ENCODE peak calls at places on chromosomes 16 and 17, in nine cellular contexts. N is fibroblast of mammary gland; A is amygdala; L is stimulated activated CD4-positive, alpha-beta T cell treated with anti-CD3 and anti-CD28 coated beads, Interleukin-2, amount 100 ng/mL, for 24 hours; Z is stimulated activated CD8-positive, alpha-beta memory T cell treated with anti-CD3 and anti-CD28 coated beads, Interleukin-15, amount 100 ng/mL, for 24 hours; D is lung; F is progenitor cell of endocrine pancreas; R is M059J; U is activated T-cell treated with anti-CD3 and anti-CD28 coated beads for 1 hour. P is an unnamed sample.

GRCh38 chr17:38735161-38735997 is 5.2 kb downstream of the CISD3 start:
- DNase-seq in N (no peak), L (peak), A (no peak), Z (peak), F (peak), U (peak), D (no peak), R (no peak), P (peak)

GRCh38 chr17:55161935-55162555 is 102.7 kb upstream of the HLF start:
- DNase-seq in D (no peak), Z (no peak), N (peak), L (no peak), F (no peak), A (no peak), U (no peak), R (peak), P (no peak)

GRCh38 chr16:23254338-23254737 is 47.8 kb upstream of the SCNN1B start:
- DNase-seq in F (no peak), N (peak), Z (no peak), D (no peak), L (no peak), R (peak), U (no peak), A (no peak), P (no peak)

GRCh38 chr16:54627616-54628015 is 303.0 kb upstream of the IRX5 start:
- DNase-seq in N (peak), D (no peak), L (no peak), U (no peak), F (no peak), A (no peak), Z (no peak), R (peak), P (no peak)

GRCh38 chr17:1487939-1488825 is 4.3 kb downstream of the MYO1C start:
- DNase-seq in Z (peak), R (peak), F (peak), N (peak), U (peak), A (no peak), D (peak), L (peak), P (peak)

GRCh38 chr17:8163978-8164814 is 1.4 kb upstream of the VAMP2 start:
- DNase-seq in U (peak), A (no peak), D (peak), R (peak), F (no peak), Z (no peak), N (peak), L (peak), P (peak)

GRCh38 chr17:350706-351435 is 1.7 kb downstream of the RPH3AL start:
- DNase-seq in Z (no peak), U (no peak), R (peak), D (peak), A (no peak), F (no peak), N (peak), L (no peak), P (no peak)

GRCh38 chr16:81873843-81874752 is 95.0 kb downstream of the PLCG2 start:
- DNase-seq in R (peak), D (peak), A (no peak), Z (peak), L (peak), F (peak), U (peak), N (peak), P (peak)

GRCh38 chr17:77132411-77133086 is 8.2 kb upstream of the SEC14L1 start:
- DNase-seq in U (no peak), Z (no peak), A (no peak), N (peak), F (no peak), L (no peak), R (peak), D (no peak), P (no peak)

GRCh38 chr16:24766057-24766456 is 36.6 kb downstream of the TNRC6A start:
- DNase-seq in A (no peak), N (no peak), L (no peak), R (no peak), F (no peak), Z (no peak), U (no peak), D (no peak), P (no peak)

GRCh38 chr16:2022723-2023097 is 3.1 kb downstream of the NPW start:
- DNase-seq in N (peak), L (peak), D (no peak), Z (no peak), F (no peak), U (peak), R (peak), A (no peak), P (no peak)

GRCh38 chr17:38418069-38418692 is 10.1 kb upstream of the ARHGAP23 start:
- DNase-seq in A (no peak), F (no peak), D (no peak), Z (no peak), U (no peak), L (no peak), R (no peak), N (no peak), P (no peak)

GRCh38 chr16:63922563-63922962 is 1199.3 kb downstream of the CDH11 start:
- DNase-seq in L (no peak), D (no peak), A (no peak), N (peak), F (no peak), U (no peak), R (peak), Z (no peak), P (no peak)

P was measured in activated T-helper 1 cell treated with anti-CD3 and anti-CD28 coated beads, Interleukin-12 subunit alpha, Interleukin-12 subunit beta, Interleukin-2, Interleukin-4 antibody, amounts not matched to agents 30 ng/mL and 10 ng/mL and 1 ng/mL, durations not matched to agents 14 hours and 24 hours and 36 hours.